ENCODE peak calls at places on chromosome 1, in seven cellular contexts. B is SK-N-SH, H is HepG2, X is K562, Z is GM12878, Q is Panc1, P is H1. I is an unnamed sample.

GRCh38 chr1:46490603-46491499 is 1.2 kb downstream of the DMBX1 start:
- DNase-seq in B (no peak), H (no peak), X (no peak), Z (no peak), Q (no peak), P (no peak), I (no peak)

GRCh38 chr1:31957701-31958674 is 19.8 kb upstream of the PTP4A2 start:
- DNase-seq in B (no peak), H (no peak), X (peak), Z (peak), Q (no peak), P (no peak), I (no peak)

GRCh38 chr1:70361727-70362413 is 7.3 kb upstream of the ANKRD13C start:
- DNase-seq in B (no peak), H (no peak), X (no peak), Z (no peak), Q (no peak), P (no peak), I (no peak)

GRCh38 chr1:41323243-41323642 is 38.0 kb upstream of the FOXO6 start:
- DNase-seq in B (no peak), H (no peak), X (no peak), Z (no peak), Q (no peak), P (no peak), I (no peak)

GRCh38 chr1:193658711-193659110 is 472.3 kb upstream of the B3GALT2 start:
- DNase-seq in B (no peak), H (no peak), X (no peak), Z (no peak), Q (no peak), P (no peak), I (no peak)

GRCh38 chr1:30837653-30838052 is 70.9 kb downstream of the SDC3 start:
- DNase-seq in B (no peak), H (no peak), X (no peak), Z (no peak), Q (no peak), P (no peak), I (no peak)

GRCh38 chr1:24868016-24868875 is 61.8 kb downstream of the RUNX3 start:
- DNase-seq in B (no peak), H (no peak), X (no peak), Z (no peak), Q (no peak), P (no peak), I (no peak)

GRCh38 chr1:227059076-227059475 is 119.0 kb downstream of the COQ8A start:
- DNase-seq in B (no peak), H (no peak), X (no peak), Z (no peak), Q (no peak), P (no peak), I (no peak)

GRCh38 chr1:2603521-2604155 is 17.1 kb downstream of the PRXL2B start:
- DNase-seq in B (peak), H (no peak), X (no peak), Z (no peak), Q (no peak), P (no peak), I (no peak)

GRCh38 chr1:169109561-169110134 is 3.2 kb downstream of the ATP1B1 start:
- DNase-seq in B (peak), H (peak), X (no peak), Z (no peak), Q (peak), P (no peak), I (peak)

GRCh38 chr1:58047265-58047858 is 499.2 kb downstream of the OMA1 start:
- DNase-seq in B (peak), H (peak), X (peak), Z (no peak), Q (no peak), P (no peak), I (no peak)

GRCh38 chr1:85027242-85027983 is 20.9 kb downstream of the MCOLN3 start:
- DNase-seq in B (no peak), H (no peak), X (no peak), Z (no peak), Q (peak), P (no peak), I (no peak)

GRCh38 chr1:177800386-177801058 is 169.3 kb downstream of the SEC16B start:
- DNase-seq in B (no peak), H (no peak), X (no peak), Z (peak), Q (no peak), P (no peak), I (no peak)

GRCh38 chr1:57350619-57351018 is 73.2 kb downstream of the DAB1 start:
- DNase-seq in B (no peak), H (no peak), X (no peak), Z (no peak), Q (no peak), P (no peak), I (no peak)

GRCh38 chr1:155195201-155196102 is 12.2 kb downstream of the THBS3 start:
- DNase-seq in B (no peak), H (no peak), X (no peak), Z (no peak), Q (no peak), P (no peak), I (no peak)

GRCh38 chr1:84721152-84721551 is 30.9 kb upstream of the SSX2IP start:
- DNase-seq in B (no peak), H (peak), X (peak), Z (no peak), Q (no peak), P (no peak), I (no peak)

GRCh38 chr1:26225033-26225831 is 8.8 kb upstream of the CEP85 start:
- DNase-seq in B (peak), H (peak), X (no peak), Z (no peak), Q (no peak), P (no peak), I (no peak)

GRCh38 chr1:226603030-226603960 is 54.7 kb downstream of the STUM start:
- DNase-seq in B (no peak), H (no peak), X (no peak), Z (no peak), Q (no peak), P (no peak), I (no peak)

GRCh38 chr1:89952021-89952995 is 42.6 kb upstream of the ZNF326 start:
- DNase-seq in B (no peak), H (no peak), X (no peak), Z (no peak), Q (no peak), P (no peak), I (no peak)

GRCh38 chr1:204685236-204686006 is at the start of gene LRRN2:
- DNase-seq in B (peak), H (no peak), X (no peak), Z (no peak), Q (no peak), P (no peak), I (no peak)

GRCh38 chr1:43377831-43378230 is 10.0 kb upstream of the ELOVL1 start:
- DNase-seq in B (no peak), H (no peak), X (no peak), Z (no peak), Q (no peak), P (no peak), I (no peak)

GRCh38 chr1:116230712-116231111 is 119.5 kb downstream of the MAB21L3 start:
- DNase-seq in B (no peak), H (no peak), X (no peak), Z (no peak), Q (no peak), P (no peak), I (no peak)

GRCh38 chr1:178484698-178485225 is 12.0 kb downstream of the CLEC20A start:
- DNase-seq in B (no peak), H (no peak), X (no peak), Z (no peak), Q (no peak), P (no peak), I (no peak)

GRCh38 chr1:28296401-28297220 is 32.2 kb upstream of the MED18 start:
- DNase-seq in B (no peak), H (peak), X (peak), Z (no peak), Q (no peak), P (peak), I (no peak)

GRCh38 chr1:171081220-171081993 is 9.3 kb upstream of the FMO3 start:
- DNase-seq in B (peak), H (no peak), X (no peak), Z (no peak), Q (no peak), P (no peak), I (peak)

GRCh38 chr1:51566260-51566659 is 47.2 kb upstream of the EPS15 start:
- DNase-seq in B (no peak), H (no peak), X (no peak), Z (no peak), Q (no peak), P (no peak), I (no peak)
- TF ChIP-seq SIN3A in B (no peak), H (no peak), X (no peak), Z (no peak), Q (no peak), P (no peak), I (no peak)

GRCh38 chr1:208559597-208559996 is 315.4 kb upstream of the PLXNA2 start:
- DNase-seq in B (no peak), H (no peak), X (no peak), Z (no peak), Q (no peak), P (no peak), I (no peak)

GRCh38 chr1:208564466-208564865 is 320.3 kb upstream of the PLXNA2 start:
- DNase-seq in B (no peak), H (no peak), X (no peak), Z (no peak), Q (no peak), P (no peak), I (no peak)

GRCh38 chr1:208565761-208566440 is 321.7 kb upstream of the PLXNA2 start:
- DNase-seq in B (no peak), H (no peak), X (no peak), Z (no peak), Q (no peak), P (no peak), I (no peak)

GRCh38 chr1:208557695-208558094 is 313.5 kb upstream of the PLXNA2 start:
- DNase-seq in B (no peak), H (no peak), X (no peak), Z (no peak), Q (no peak), P (no peak), I (no peak)

GRCh38 chr1:208562021-208562950 is 318.1 kb upstream of the PLXNA2 start:
- DNase-seq in B (no peak), H (no peak), X (no peak), Z (no peak), Q (no peak), P (no peak), I (no peak)
- TF ChIP-seq SIN3A in B (no peak), H (no peak), X (no peak), Z (no peak), Q (no peak), P (no peak), I (no peak)

DNA sequence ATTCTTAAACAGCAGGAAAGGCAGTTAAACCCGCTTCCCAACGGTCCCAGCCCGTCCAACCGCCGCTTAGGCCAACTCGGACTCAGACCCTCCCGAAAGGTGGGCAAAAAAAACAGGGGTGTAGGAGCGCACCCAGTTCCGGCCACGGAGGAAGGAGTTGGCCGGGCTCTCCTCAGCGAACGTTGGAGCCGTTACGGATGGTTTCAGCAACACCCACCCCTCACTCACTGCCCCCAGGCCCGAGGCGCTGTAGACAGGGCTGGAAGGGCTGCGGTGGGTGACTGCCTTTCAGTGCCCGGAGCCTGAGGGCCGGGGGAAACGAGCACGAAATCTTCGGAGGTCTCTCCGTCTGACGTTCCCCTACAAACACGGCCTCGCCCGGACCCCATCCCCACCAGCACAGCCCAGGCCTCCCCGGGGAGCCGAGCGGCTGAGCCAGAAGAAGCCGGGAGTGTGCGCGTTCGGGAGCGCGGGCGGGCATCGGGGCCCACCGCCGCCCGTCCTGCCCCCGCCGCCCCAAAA is 1.3 kb downstream of the KDM5B start:
- DNase-seq in B (no peak), H (no peak), X (peak), Z (no peak), Q (no peak), P (no peak), I (no peak)
- TF ChIP-seq SIN3A in B (peak), H (peak), X (no peak), Z (no peak), Q (no peak), P (no peak), I (no peak)

GRCh38 chr1:51264470-51264869 is 28.4 kb downstream of the RNF11 start:
- DNase-seq in B (no peak), H (no peak), X (no peak), Z (no peak), Q (no peak), P (no peak), I (peak)
- TF ChIP-seq SIN3A in B (no peak), H (no peak), X (no peak), Z (no peak), Q (no peak), P (no peak), I (no peak)

GRCh38 chr1:64471218-64471719 is 1.3 kb downstream of the CACHD1 start:
- DNase-seq in B (peak), H (no peak), X (no peak), Z (no peak), Q (no peak), P (no peak), I (no peak)

GRCh38 chr1:64469977-64470669 is at the start of gene CACHD1:
- DNase-seq in B (peak), H (no peak), X (no peak), Z (no peak), Q (peak), P (no peak), I (peak)

GRCh38 chr1:64471724-64472276 is 1.9 kb downstream of the CACHD1 start:
- DNase-seq in B (no peak), H (no peak), X (no peak), Z (no peak), Q (no peak), P (no peak), I (no peak)

GRCh38 chr1:64469614-64469976 is 334 bp upstream of the CACHD1 start:
- DNase-seq in B (no peak), H (no peak), X (no peak), Z (no peak), Q (no peak), P (no peak), I (no peak)

DNA sequence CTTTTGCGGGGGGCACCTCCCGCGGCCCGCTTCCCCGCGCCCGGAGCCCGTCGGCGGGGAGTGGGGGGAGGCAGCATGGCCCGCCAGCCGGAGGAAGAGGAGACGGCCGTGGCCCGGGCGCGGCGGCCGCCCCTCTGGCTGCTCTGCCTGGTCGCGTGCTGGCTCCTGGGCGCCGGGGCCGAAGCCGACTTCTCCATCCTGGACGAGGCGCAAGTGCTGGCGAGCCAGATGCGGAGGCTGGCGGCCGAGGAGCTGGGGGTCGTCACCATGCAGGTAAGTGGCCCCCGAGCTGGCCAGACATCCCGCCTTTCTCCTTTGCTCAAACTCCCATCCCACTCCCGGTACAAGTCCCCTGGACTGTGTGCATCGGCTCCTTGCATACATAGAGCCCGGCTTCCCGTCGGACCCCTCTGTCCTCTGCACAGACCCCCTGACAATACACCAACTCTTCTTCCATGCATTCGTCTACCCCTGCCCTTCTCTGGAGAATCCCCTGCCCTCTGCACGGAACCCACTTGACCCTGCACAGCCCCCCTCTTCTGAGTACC is 815 bp downstream of the CACHD1 start:
- DNase-seq in B (peak), H (no peak), X (no peak), Z (no peak), Q (no peak), P (no peak), I (no peak)
- TF ChIP-seq SIN3A in B (peak), H (no peak), X (no peak), Z (no peak), Q (peak), P (no peak), I (no peak)

DNA sequence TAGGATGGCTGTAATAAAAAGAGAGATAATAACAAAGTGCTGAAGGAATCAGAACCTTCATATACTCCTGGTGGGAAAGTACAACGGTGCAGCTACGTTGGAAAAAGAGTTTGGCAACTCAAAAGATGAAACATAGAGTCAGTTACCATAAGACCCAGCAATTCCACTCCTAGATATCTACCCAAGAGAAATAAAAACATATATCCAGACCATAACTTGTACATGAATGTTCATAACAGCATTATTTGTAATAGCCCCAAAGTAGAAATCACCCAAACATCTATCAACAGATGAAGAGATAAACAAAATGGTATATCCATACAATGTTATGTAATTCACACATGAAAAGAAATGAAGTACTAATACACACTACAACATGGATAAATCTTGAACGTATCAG is 30.5 kb upstream of the DNAH14 start:
- DNase-seq in B (no peak), H (no peak), X (no peak), Z (no peak), Q (no peak), P (no peak), I (no peak)
- TF ChIP-seq SIN3A in B (no peak), H (no peak), X (no peak), Z (no peak), Q (no peak), P (no peak), I (no peak)

GRCh38 chr1:245277276-245277675 is 122.5 kb downstream of the KIF26B start:
- DNase-seq in B (no peak), H (peak), X (peak), Z (no peak), Q (no peak), P (peak), I (no peak)
- TF ChIP-seq SIN3A in B (no peak), H (no peak), X (no peak), Z (no peak), Q (no peak), P (no peak), I (no peak)

GRCh38 chr1:55955237-55955636 is 624.1 kb downstream of the PLPP3 start:
- DNase-seq in B (no peak), H (no peak), X (no peak), Z (no peak), Q (no peak), P (no peak), I (no peak)
- TF ChIP-seq SIN3A in B (no peak), H (no peak), X (no peak), Z (no peak), Q (no peak), P (no peak), I (no peak)

DNA sequence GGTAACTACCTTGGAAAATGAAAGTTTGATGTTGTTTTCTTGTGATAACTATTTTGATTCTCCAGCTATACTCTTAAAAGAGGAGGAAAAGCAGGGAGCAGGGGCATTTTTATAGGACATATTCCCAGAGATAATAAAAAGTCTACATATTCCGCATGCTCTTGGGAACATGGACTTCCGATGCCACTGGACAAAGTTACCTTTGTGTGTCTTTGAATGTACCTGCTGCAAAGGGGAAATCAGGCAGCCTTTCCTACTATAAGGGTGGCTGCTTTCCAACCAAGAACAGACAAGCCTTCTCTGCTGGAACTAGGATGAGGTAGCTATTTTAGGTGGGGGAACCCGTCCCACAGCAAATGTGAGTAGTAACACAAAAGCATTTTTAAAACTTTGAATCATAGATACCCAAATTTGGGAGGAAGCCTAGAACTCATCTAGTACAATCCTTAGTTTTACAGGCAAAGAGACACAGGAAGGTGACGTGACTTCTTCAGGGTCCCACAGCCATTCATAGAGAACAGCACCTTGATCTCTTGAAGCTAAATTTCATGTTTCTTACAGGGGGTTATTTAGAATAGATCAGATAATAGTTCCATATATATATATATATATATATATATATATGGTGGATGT is 179.9 kb downstream of the FASLG start:
- DNase-seq in B (no peak), H (no peak), X (no peak), Z (no peak), Q (no peak), P (no peak), I (peak)
- TF ChIP-seq SIN3A in B (no peak), H (no peak), X (no peak), Z (no peak), Q (no peak), P (no peak), I (peak)

GRCh38 chr1:230127105-230128054 is 60.3 kb downstream of the GALNT2 start:
- DNase-seq in B (no peak), H (no peak), X (peak), Z (no peak), Q (no peak), P (no peak), I (no peak)
- TF ChIP-seq SIN3A in B (no peak), H (no peak), X (no peak), Z (no peak), Q (no peak), P (no peak), I (no peak)